ENCODE peak calls at places on chromosomes 1 and 21, in five cellular contexts. X, V, E, Z and C are unnamed samples.

GRCh38 chr21:28444567-28444966 is 548.1 kb downstream of the LTN1 start:
- DNase-seq in X (peak), V (no peak), Z (no peak), E (peak), C (no peak)

GRCh38 chr1:232875536-232875935 is 70.3 kb downstream of the MAP10 start:
- DNase-seq in Z (no peak), V (no peak), E (no peak), X (no peak), C (no peak)

GRCh38 chr21:17802568-17802967 is 16.6 kb downstream of the C21orf91 start:
- DNase-seq in X (peak), Z (no peak), V (peak), E (no peak), C (no peak)

GRCh38 chr1:5586629-5587028 is 405.6 kb downstream of the NPHP4 start:
- DNase-seq in Z (no peak), V (no peak), E (no peak), X (no peak), C (no peak)

GRCh38 chr1:63423649-63424048 is 56.2 kb downstream of the ALG6 start:
- DNase-seq in V (no peak), Z (no peak), X (no peak), E (no peak), C (no peak)

GRCh38 chr1:204420039-204421004 is 8.7 kb upstream of the PPP1R15B start:
- DNase-seq in V (no peak), E (no peak), Z (no peak), X (no peak), C (peak)

GRCh38 chr21:34885636-34886553 is 163.2 kb downstream of the RUNX1 start:
- DNase-seq in V (no peak), E (no peak), Z (no peak), X (no peak), C (no peak)

GRCh38 chr1:42949312-42950145 is 9.1 kb downstream of the SLC2A1 start:
- DNase-seq in Z (no peak), V (no peak), X (no peak), E (no peak), C (no peak)

GRCh38 chr1:23923592-23924495 is 10.7 kb upstream of the CNR2 start:
- DNase-seq in V (no peak), E (no peak), Z (no peak), X (peak), C (no peak)

GRCh38 chr1:186566140-186566850 is 105.4 kb upstream of the PDC start:
- DNase-seq in Z (no peak), E (no peak), V (peak), X (peak), C (no peak)

GRCh38 chr1:66197785-66198184 is 336.2 kb upstream of the SGIP1 start:
- DNase-seq in E (no peak), Z (no peak), V (no peak), X (no peak), C (no peak)

GRCh38 chr1:31183927-31184554 is 55.6 kb downstream of the NKAIN1 start:
- DNase-seq in V (peak), E (no peak), Z (no peak), X (no peak), C (no peak)

DNA sequence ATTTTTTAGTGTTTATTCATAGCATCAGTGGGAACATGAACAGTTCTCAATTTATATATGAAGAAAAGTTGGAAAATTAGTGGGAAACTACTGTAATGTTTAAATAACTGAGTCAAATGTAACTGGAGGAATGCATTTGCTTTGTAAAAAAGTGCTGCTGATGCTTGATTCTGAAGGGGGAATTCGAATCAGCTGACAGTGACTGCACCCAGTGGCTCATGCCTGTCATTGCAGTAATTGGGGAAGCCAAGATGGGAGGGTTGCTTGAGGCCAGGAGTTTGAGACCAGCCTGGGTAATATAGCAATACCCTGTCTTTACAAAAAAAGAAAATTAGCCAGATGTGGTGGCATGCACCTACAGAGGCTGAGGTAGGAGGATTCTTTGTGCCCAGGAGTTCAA is 398.4 kb downstream of the ZP4 start:
- DNase-seq in X (no peak), E (no peak), V (no peak), Z (no peak), C (no peak)
- TF ChIP-seq CTCF in X (no peak), E (no peak), V (no peak), Z (no peak), C (peak)

DNA sequence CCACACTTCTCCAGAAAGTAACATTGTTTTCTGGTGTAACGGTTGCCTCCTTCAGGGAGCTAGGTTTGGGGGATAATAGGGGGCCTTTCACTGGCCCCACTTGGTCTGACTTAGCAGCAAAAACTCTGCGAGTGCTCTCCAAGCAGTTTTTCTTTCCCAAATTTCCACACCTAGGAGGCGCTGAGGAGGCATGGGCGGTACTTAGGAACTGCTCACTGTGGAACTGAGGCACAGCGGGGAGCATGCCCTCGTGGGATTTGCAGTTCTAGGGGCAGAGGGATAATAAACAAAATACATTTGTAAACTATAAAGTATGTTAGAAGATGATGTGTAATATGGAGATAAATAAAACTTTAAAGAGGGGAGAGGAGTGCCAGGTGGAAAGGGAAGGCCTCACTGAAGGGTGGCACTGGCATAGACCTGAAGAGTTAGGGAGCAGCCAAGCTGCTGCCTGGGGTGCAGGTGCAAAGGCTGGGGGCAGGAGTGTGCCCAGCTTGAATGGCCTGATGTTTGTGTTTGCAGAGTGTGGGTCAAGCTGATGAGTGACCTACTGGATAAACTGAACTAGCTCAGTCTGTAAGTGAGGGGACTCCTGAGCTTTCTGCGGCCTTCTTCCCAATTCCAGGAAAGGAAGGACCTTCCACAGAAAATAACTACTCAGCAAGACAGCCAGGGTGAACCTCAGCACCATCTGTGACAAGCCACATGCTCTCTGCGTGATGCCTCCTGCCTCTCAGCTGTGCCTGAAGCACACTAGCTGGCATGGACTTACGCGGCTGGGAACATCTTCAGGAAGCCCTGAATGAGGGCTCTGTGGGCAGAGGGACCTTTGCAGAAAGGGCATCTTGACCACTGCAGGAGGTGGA is 1.9 kb downstream of the EPHX1 start:
- DNase-seq in E (no peak), Z (no peak), X (no peak), V (no peak), C (no peak)
- TF ChIP-seq CTCF in E (peak), Z (no peak), X (peak), V (no peak), C (peak)

GRCh38 chr1:109900489-109900888 is 10.2 kb upstream of the CSF1 start:
- DNase-seq in V (no peak), Z (no peak), X (no peak), E (no peak), C (no peak)
- TF ChIP-seq CTCF in V (no peak), Z (no peak), X (no peak), E (no peak), C (no peak)

DNA sequence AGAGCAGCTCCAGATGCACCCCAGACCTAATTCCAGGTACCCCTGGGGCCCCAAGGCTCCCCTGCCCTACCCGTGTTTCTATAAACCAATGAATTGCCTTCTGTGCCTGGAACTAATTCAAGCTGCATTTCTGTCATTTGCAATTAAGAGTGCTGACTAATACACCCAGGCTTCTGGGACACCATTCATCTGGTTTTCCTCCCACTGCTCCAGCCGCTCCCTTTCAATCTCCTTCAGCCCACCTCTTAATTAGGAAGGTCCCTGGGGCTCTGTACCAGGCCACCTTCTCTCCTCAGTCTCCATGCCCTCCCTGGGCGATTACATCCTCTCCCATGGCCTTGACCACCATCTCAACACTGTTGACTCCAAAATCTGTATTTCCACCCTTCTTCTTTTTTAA is 9.4 kb upstream of the GJB3 start:
- DNase-seq in Z (no peak), V (no peak), X (no peak), E (no peak), C (no peak)
- TF ChIP-seq CTCF in Z (no peak), V (no peak), X (no peak), E (no peak), C (no peak)

DNA sequence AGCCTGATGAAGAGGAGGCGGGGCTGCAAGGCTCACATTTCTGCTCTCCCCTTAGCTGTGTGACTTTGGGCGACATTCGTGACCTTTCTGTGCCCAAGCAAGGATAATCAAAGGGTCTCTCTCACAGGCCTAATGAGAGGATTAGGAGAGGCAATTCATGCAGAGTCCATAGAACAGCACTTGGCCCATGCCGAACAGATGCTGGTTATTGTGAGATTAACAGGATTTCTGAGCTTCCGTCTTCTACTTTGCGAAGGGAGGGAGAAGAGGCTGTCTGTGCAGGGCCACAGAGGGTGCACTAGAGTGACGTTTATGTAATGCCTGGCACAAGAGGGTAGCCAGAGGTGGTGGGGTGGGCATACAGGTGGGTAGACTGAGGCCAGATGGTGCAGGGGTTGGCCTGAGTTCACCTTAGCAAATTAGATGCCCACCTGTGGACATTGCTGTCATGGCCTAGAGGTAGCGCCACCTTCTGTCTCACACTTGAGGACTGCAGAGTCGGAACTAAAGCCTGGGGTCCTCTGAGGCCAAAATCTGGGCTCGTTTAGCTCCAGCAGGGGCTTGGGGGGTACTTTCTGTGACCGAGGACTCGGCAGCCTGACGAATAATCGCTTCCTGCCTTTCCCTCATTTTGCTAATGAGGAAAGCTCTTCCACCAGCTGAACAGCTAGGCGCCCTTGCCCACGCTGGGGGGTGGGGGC is 18.6 kb downstream of the ACTL8 start:
- DNase-seq in X (no peak), V (no peak), E (no peak), Z (no peak), C (no peak)
- TF ChIP-seq CTCF in X (no peak), V (no peak), E (no peak), Z (no peak), C (no peak)

DNA sequence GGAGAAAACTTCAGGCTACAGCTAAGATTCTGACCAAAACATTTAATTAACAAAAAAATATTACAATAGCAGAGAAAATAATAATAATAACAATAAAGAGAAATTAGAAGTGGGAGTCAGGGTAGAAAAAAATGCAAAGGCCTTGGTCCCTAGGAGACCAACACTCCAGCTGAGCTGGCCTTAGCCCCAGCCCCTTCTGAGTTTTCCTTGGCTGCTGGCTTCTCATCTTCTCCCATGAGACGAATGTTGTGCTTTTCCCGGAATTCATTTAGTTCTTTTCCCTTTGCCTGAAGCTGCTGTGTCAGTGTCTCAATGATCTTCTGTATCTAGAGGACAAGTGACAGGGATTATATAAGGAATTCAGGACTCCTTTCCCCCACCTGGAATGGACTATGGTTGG is 2.4 kb downstream of the KLHDC9 start:
- DNase-seq in V (no peak), Z (no peak), E (no peak), X (no peak), C (no peak)
- TF ChIP-seq CTCF in V (no peak), Z (no peak), E (no peak), X (no peak), C (no peak)

DNA sequence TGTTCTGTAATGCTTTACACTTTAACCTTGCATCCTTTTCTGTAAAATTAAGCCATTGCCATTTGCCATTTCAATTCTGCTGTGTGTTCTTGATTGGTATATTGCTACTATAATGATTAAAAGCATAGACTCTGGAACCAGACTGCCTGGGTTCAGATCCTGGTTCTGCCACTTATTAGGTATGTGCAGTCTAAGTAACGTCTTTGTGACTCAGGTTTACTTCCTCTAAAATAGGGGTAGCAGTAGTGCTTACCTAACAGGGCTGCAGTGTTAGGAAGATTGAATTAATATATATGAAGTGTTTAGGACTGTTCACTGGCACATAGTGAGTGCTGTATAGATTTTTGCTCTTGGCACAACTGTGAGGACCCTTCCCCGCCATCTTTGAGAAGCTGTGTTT is 4.4 kb downstream of the CDC42 start:
- DNase-seq in E (no peak), Z (no peak), V (no peak), X (no peak), C (no peak)
- TF ChIP-seq CTCF in E (no peak), Z (no peak), V (no peak), X (no peak), C (no peak)